ENCODE peak calls at places on chromosomes 1 and 21, in eight cellular contexts. E is colonic mucosa, I is cardiac muscle cell, Y is body of pancreas, B is progenitor cell of endocrine pancreas, M is glutamatergic neuron, T is H9, Z is bronchial epithelial cell. O is an unnamed sample.

GRCh38 chr1:236085545-236086159 is 20.8 kb upstream of the NID1 start:
- DNase-seq in E (no peak), I (no peak), Y (no peak), B (no peak), M (no peak), T (no peak), Z (no peak), O (no peak)

GRCh38 chr1:205526431-205526830 is 22.0 kb downstream of the CDK18 start:
- DNase-seq in E (no peak), I (no peak), Y (no peak), B (no peak), M (no peak), T (no peak), Z (no peak), O (no peak)

GRCh38 chr21:41475714-41476405 is 32.1 kb downstream of the TMPRSS2 start:
- DNase-seq in E (no peak), I (no peak), Y (no peak), B (no peak), M (no peak), T (no peak), Z (no peak), O (no peak)

GRCh38 chr1:66553846-66554245 is 19.9 kb downstream of the SGIP1 start:
- DNase-seq in E (no peak), I (no peak), Y (no peak), B (no peak), M (no peak), T (no peak), Z (peak; percentile 68), O (no peak)

GRCh38 chr1:165854101-165854845 is 26.9 kb downstream of the UCK2 start:
- DNase-seq in E (no peak), I (peak; percentile 65), Y (no peak), B (no peak), M (no peak), T (no peak), Z (peak; percentile 76), O (peak; percentile 68)

GRCh38 chr1:93801471-93801870 is 77.5 kb downstream of the DNTTIP2 start:
- DNase-seq in E (no peak), I (no peak), Y (no peak), B (no peak), M (no peak), T (no peak), Z (no peak), O (no peak)

GRCh38 chr1:237112663-237113062 is 70.7 kb downstream of the RYR2 start:
- DNase-seq in E (no peak), I (no peak), Y (no peak), B (no peak), M (no peak), T (no peak), Z (no peak), O (no peak)

GRCh38 chr1:41496080-41497055 is 11.9 kb upstream of the EDN2 start:
- DNase-seq in E (peak; percentile 80), I (peak; percentile 96), Y (peak; percentile 91), B (peak; percentile 65), M (peak; percentile 75), T (peak; percentile 91), Z (peak; percentile 72), O (peak; percentile 90)

GRCh38 chr1:192579319-192579738 is 3.8 kb downstream of the RGS1 start:
- DNase-seq in E (no peak), I (no peak), Y (no peak), B (no peak), M (no peak), T (no peak), Z (peak; percentile 35), O (no peak)

GRCh38 chr21:30935121-30935888 is 53.9 kb upstream of the KRTAP11-1 start:
- DNase-seq in E (no peak), I (no peak), Y (no peak), B (no peak), M (no peak), T (no peak), Z (no peak), O (no peak)

GRCh38 chr1:184595609-184596008 is 159.0 kb downstream of the EDEM3 start:
- DNase-seq in E (no peak), I (no peak), Y (no peak), B (no peak), M (no peak), T (no peak), Z (peak; percentile 90), O (no peak)

GRCh38 chr1:211935448-211935970 is 99.8 kb downstream of the INTS7 start:
- DNase-seq in E (no peak), I (peak; percentile 22), Y (no peak), B (no peak), M (no peak), T (no peak), Z (no peak), O (no peak)

GRCh38 chr21:38683222-38683621 is 122.5 kb upstream of the ETS2 start:
- DNase-seq in E (no peak), I (no peak), Y (no peak), B (no peak), M (no peak), T (no peak), Z (peak; percentile 5), O (no peak)

GRCh38 chr1:92909321-92909720 is 51.9 kb downstream of the DIPK1A start:
- DNase-seq in E (no peak), I (no peak), Y (no peak), B (no peak), M (no peak), T (no peak), Z (peak; percentile 99), O (no peak)

GRCh38 chr1:30378991-30379581 is 344.3 kb downstream of the MATN1 start:
- DNase-seq in E (no peak), I (no peak), Y (no peak), B (no peak), M (peak; percentile 35), T (no peak), Z (peak; percentile 21), O (no peak)

GRCh38 chr1:234481771-234482170 is 2.8 kb upstream of the TARBP1 start:
- DNase-seq in E (no peak), I (no peak), Y (no peak), B (no peak), M (no peak), T (no peak), Z (no peak), O (no peak)

GRCh38 chr1:203511513-203511912 is 17.6 kb downstream of the OPTC start:
- DNase-seq in E (no peak), I (no peak), Y (no peak), B (no peak), M (no peak), T (no peak), Z (no peak), O (no peak)

GRCh38 chr1:203508463-203508862 is 14.5 kb downstream of the OPTC start:
- DNase-seq in E (no peak), I (peak; percentile 68), Y (no peak), B (no peak), M (no peak), T (peak; percentile 54), Z (no peak), O (no peak)

GRCh38 chr1:203517426-203517974 is 23.5 kb downstream of the OPTC start:
- DNase-seq in E (no peak), I (no peak), Y (no peak), B (no peak), M (no peak), T (peak; percentile 60), Z (no peak), O (no peak)

GRCh38 chr1:203516906-203517305 is 23.0 kb downstream of the OPTC start:
- DNase-seq in E (no peak), I (no peak), Y (no peak), B (no peak), M (no peak), T (no peak), Z (no peak), O (no peak)

GRCh38 chr1:203512830-203513578 is 19.1 kb downstream of the OPTC start:
- DNase-seq in E (no peak), I (no peak), Y (no peak), B (no peak), M (no peak), T (no peak), Z (peak; percentile 91), O (peak; percentile 77)
- TF ChIP-seq CTCF in E (no peak), I (no peak), Y (no peak), B (no peak), M (no peak), T (no peak), Z (no peak), O (no peak)

DNA sequence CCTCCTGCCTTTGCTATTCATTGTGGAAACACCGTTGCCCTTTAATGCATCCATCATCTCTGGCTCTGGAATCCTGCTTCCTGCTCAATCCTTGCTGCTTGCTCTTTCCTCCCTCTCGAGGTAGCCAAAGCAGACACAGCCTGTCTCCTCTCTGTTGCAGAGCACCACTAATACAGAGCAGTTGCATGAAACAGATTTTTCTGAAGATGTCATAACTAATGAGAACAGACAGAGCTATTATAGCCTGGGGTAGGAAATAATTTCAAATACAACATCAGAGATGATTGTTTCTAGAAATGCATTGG is 23.3 kb upstream of the ACBD6 start:
- DNase-seq in E (no peak), I (no peak), Y (no peak), B (no peak), M (no peak), T (no peak), Z (no peak), O (no peak)
- TF ChIP-seq CTCF in E (no peak), I (no peak), Y (no peak), B (no peak), M (no peak), T (no peak), Z (no peak), O (no peak)

DNA sequence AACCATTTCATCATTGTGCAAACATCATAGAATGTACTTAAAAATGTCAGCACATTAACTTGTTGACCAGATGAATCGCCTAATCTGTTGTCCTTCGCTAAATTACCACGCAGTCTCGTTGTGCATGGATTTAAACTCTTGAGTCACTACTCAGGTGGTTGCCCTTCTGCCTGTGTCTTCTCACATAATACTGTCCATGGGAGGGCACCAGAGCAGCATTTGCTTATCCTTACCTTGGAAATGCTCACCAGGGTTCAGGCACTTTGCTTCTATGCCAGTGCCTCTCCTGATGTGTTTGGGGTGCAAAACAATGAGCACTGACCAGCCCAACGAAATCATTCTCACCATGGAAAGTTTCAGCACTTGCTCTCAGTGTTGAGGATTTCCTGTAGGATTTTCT is 559.9 kb downstream of the RWDD3 start:
- DNase-seq in E (no peak), I (peak; percentile 33), Y (no peak), B (no peak), M (peak; percentile 13), T (peak; percentile 67), Z (peak; percentile 6), O (peak; percentile 9)
- TF ChIP-seq CTCF in E (no peak), I (no peak), Y (no peak), B (peak; percentile 35), M (no peak), T (peak; percentile 67), Z (peak; percentile 19), O (no peak)

DNA sequence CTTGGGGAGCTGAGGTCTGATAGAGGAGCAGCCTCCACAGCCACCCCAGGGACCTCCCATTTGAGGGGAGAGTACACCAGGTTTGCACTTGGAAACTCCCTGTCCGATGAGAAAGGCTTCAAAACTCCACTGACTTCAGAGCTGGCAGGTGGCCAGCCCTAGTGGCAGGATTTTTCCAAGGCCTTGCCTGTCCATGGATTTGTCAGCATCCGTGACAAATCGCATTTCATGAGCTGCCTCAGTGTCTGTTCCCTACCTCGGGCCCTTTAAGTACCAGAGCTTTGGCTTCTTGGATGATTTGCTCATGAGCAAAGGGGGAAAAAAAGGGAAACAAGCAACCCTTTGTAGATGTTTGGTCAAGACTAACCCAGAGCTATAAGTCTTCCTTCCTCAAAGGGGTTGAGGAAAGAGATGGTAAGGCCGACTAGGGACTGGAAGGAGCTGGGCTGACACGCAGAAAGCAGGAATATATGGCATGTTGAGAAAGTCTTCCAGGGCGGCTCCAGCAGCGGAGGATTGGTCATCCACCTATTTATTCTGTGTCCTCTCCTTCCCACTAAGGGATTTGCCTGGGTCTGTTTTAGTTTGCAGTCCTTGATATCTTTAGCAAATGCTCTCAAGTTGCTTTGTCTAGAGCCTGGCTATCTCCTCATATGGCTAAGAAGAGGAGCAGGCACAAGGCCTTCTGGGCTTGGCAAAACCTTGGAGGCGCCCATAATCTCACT is 2.7 kb upstream of the HSPG2 start:
- DNase-seq in E (peak; percentile 82), I (peak; percentile 79), Y (peak; percentile 89), B (no peak), M (no peak), T (no peak), Z (peak; percentile 97), O (peak; percentile 71)
- TF ChIP-seq CTCF in E (peak; percentile 44), I (peak; percentile 50), Y (no peak), B (peak; percentile 13), M (no peak), T (peak; percentile 23), Z (peak; percentile 70), O (no peak)

O was measured in Calu3.